ENCODE peak calls at places on chromosomes 12 and 14, in four cellular contexts. One of them, this sample, is unnamed.

GRCh38 chr12:63098851-63099250 is 52.1 kb downstream of the AVPR1A start:
- DNase-seq in IMR-90: no peak
- DNase-seq in keratinocyte: no peak
- DNase-seq in K562: peak; percentile 23
- DNase-seq in this sample: no peak

GRCh38 chr14:98171654-98172053 is 1100.3 kb downstream of the BCL11B start:
- DNase-seq in IMR-90: no peak
- DNase-seq in keratinocyte: no peak
- DNase-seq in K562: no peak
- DNase-seq in this sample: no peak

GRCh38 chr12:106128526-106129430 is 10.0 kb downstream of the NUAK1 start:
- DNase-seq in IMR-90: no peak
- DNase-seq in keratinocyte: no peak
- DNase-seq in K562: no peak
- DNase-seq in this sample: no peak

GRCh38 chr14:35998303-35998702 is 172.2 kb downstream of the BRMS1L start:
- DNase-seq in IMR-90: no peak
- DNase-seq in keratinocyte: no peak
- DNase-seq in K562: no peak
- DNase-seq in this sample: no peak

GRCh38 chr14:62711351-62712023 is 333.8 kb downstream of the KCNH5 start:
- DNase-seq in IMR-90: no peak
- DNase-seq in keratinocyte: no peak
- DNase-seq in K562: no peak
- DNase-seq in this sample: no peak

GRCh38 chr14:104227806-104228205 is 89.4 kb downstream of the KIF26A start:
- DNase-seq in IMR-90: no peak
- DNase-seq in keratinocyte: no peak
- DNase-seq in K562: no peak
- DNase-seq in this sample: no peak

GRCh38 chr14:76705214-76705613 is 56.1 kb upstream of the VASH1 start:
- DNase-seq in IMR-90: no peak
- DNase-seq in keratinocyte: no peak
- DNase-seq in K562: no peak
- DNase-seq in this sample: no peak

GRCh38 chr12:117207675-117208074 is 17.4 kb upstream of the FBXO21 start:
- DNase-seq in IMR-90: no peak
- DNase-seq in keratinocyte: no peak
- DNase-seq in K562: no peak
- DNase-seq in this sample: no peak

GRCh38 chr12:52233462-52234141 is 559 bp downstream of the KRT7 start:
- DNase-seq in IMR-90: no peak
- DNase-seq in keratinocyte: no peak
- DNase-seq in K562: no peak
- DNase-seq in this sample: no peak

GRCh38 chr14:95311752-95312151 is 8.0 kb downstream of the CLMN start:
- DNase-seq in IMR-90: no peak
- DNase-seq in keratinocyte: no peak
- DNase-seq in K562: no peak
- DNase-seq in this sample: peak; percentile 36

GRCh38 chr12:104510145-104510872 is 53.6 kb downstream of the CHST11 start:
- DNase-seq in IMR-90: no peak
- DNase-seq in keratinocyte: no peak
- DNase-seq in K562: peak; percentile 71
- DNase-seq in this sample: peak; percentile 11

GRCh38 chr12:47021298-47021697 is 58.1 kb upstream of the PCED1B start:
- DNase-seq in IMR-90: peak; percentile 95
- DNase-seq in keratinocyte: no peak
- DNase-seq in K562: peak; percentile 37
- DNase-seq in this sample: peak; percentile 91

GRCh38 chr14:104544362-104544761 is 35.2 kb upstream of the C14orf180 start:
- DNase-seq in IMR-90: no peak
- DNase-seq in keratinocyte: no peak
- DNase-seq in K562: no peak
- DNase-seq in this sample: no peak

GRCh38 chr12:65962921-65963883 is 138.9 kb downstream of the HMGA2 start:
- DNase-seq in IMR-90: no peak
- DNase-seq in keratinocyte: no peak
- DNase-seq in K562: peak; percentile 11
- DNase-seq in this sample: peak; percentile 85

GRCh38 chr12:69042970-69043369 is 110.0 kb upstream of the CPM start:
- DNase-seq in IMR-90: no peak
- DNase-seq in keratinocyte: no peak
- DNase-seq in K562: peak; percentile 5
- DNase-seq in this sample: no peak

GRCh38 chr14:36511981-36512584 is 7.9 kb downstream of the NKX2-1 start:
- DNase-seq in IMR-90: no peak
- DNase-seq in keratinocyte: no peak
- DNase-seq in K562: no peak
- DNase-seq in this sample: no peak

GRCh38 chr14:33791971-33792370 is 158.9 kb downstream of the EGLN3 start:
- DNase-seq in IMR-90: no peak
- DNase-seq in keratinocyte: no peak
- DNase-seq in K562: no peak
- DNase-seq in this sample: no peak

GRCh38 chr12:76085159-76085868 is 829 bp upstream of the NAP1L1 start:
- DNase-seq in IMR-90: peak; percentile 77
- DNase-seq in keratinocyte: no peak
- DNase-seq in K562: no peak
- DNase-seq in this sample: peak; percentile 67

GRCh38 chr12:109053382-109054123 is 1.2 kb downstream of the USP30 start:
- DNase-seq in IMR-90: no peak
- DNase-seq in keratinocyte: no peak
- DNase-seq in K562: peak; percentile 29
- DNase-seq in this sample: no peak

GRCh38 chr12:65086236-65086635 is 34.9 kb downstream of the WIF1 start:
- DNase-seq in IMR-90: no peak
- DNase-seq in keratinocyte: no peak
- DNase-seq in K562: no peak
- DNase-seq in this sample: no peak

GRCh38 chr14:91722386-91722785 is 9.5 kb downstream of the CATSPERB start:
- DNase-seq in IMR-90: no peak
- DNase-seq in keratinocyte: no peak
- DNase-seq in K562: no peak
- DNase-seq in this sample: no peak

GRCh38 chr12:109995366-109995702 is 834 bp downstream of the GIT2 start:
- DNase-seq in IMR-90: no peak
- DNase-seq in keratinocyte: no peak
- DNase-seq in K562: no peak
- DNase-seq in this sample: peak; percentile 37

GRCh38 chr12:104263580-104264358 is 39.8 kb upstream of the EID3 start:
- DNase-seq in IMR-90: peak; percentile 67
- DNase-seq in keratinocyte: peak; percentile 85
- DNase-seq in K562: no peak
- DNase-seq in this sample: no peak

GRCh38 chr14:58693048-58693447 is 55.3 kb downstream of the DACT1 start:
- DNase-seq in IMR-90: no peak
- DNase-seq in keratinocyte: no peak
- DNase-seq in K562: no peak
- DNase-seq in this sample: no peak

GRCh38 chr12:57803317-57803893 is 15.1 kb downstream of the AVIL start:
- DNase-seq in IMR-90: peak; percentile 42
- DNase-seq in keratinocyte: no peak
- DNase-seq in K562: peak; percentile 51
- DNase-seq in this sample: peak; percentile 60

GRCh38 chr14:78581222-78581621 is 411.0 kb downstream of the NRXN3 start:
- DNase-seq in IMR-90: no peak
- DNase-seq in keratinocyte: no peak
- DNase-seq in K562: no peak
- DNase-seq in this sample: no peak

GRCh38 chr12:4506870-4507269 is 31.8 kb upstream of the RAD51AP1 start:
- DNase-seq in IMR-90: peak; percentile 84
- DNase-seq in keratinocyte: no peak
- DNase-seq in K562: no peak
- DNase-seq in this sample: no peak

GRCh38 chr14:22769369-22769768 is 2.9 kb downstream of the OXA1L start:
- DNase-seq in IMR-90: no peak
- DNase-seq in keratinocyte: no peak
- DNase-seq in K562: no peak
- DNase-seq in this sample: no peak

GRCh38 chr12:51948066-51948465 is 3.4 kb upstream of the ACVR1B start:
- DNase-seq in IMR-90: no peak
- DNase-seq in keratinocyte: no peak
- DNase-seq in K562: no peak
- DNase-seq in this sample: no peak

GRCh38 chr14:102951034-102951433 is 28.6 kb downstream of the AMN start:
- DNase-seq in IMR-90: no peak
- DNase-seq in keratinocyte: no peak
- DNase-seq in K562: no peak
- DNase-seq in this sample: no peak

GRCh38 chr12:117596968-117597367 is 235.5 kb upstream of the NOS1 start:
- DNase-seq in IMR-90: no peak
- DNase-seq in keratinocyte: no peak
- DNase-seq in K562: no peak
- DNase-seq in this sample: no peak

GRCh38 chr12:77325505-77325904 is 260.1 kb upstream of the E2F7 start:
- DNase-seq in IMR-90: no peak
- DNase-seq in keratinocyte: no peak
- DNase-seq in K562: no peak
- DNase-seq in this sample: no peak

GRCh38 chr12:110555509-110556406 is 27.4 kb downstream of the PPTC7 start:
- DNase-seq in IMR-90: peak; percentile 80
- DNase-seq in keratinocyte: no peak
- DNase-seq in K562: no peak
- DNase-seq in this sample: no peak

GRCh38 chr12:29286081-29286800 is 94.7 kb downstream of the ERGIC2 start:
- DNase-seq in IMR-90: peak; percentile 25
- DNase-seq in keratinocyte: no peak
- DNase-seq in K562: no peak
- DNase-seq in this sample: peak; percentile 32

GRCh38 chr12:95480230-95480629 is 6.3 kb downstream of the METAP2 start:
- DNase-seq in IMR-90: peak; percentile 69
- DNase-seq in keratinocyte: no peak
- DNase-seq in K562: no peak
- DNase-seq in this sample: no peak

GRCh38 chr12:93813972-93814821 is 137.0 kb downstream of the CRADD start:
- DNase-seq in IMR-90: peak; percentile 94
- DNase-seq in keratinocyte: no peak
- DNase-seq in K562: peak; percentile 26
- DNase-seq in this sample: peak; percentile 74

GRCh38 chr12:121404734-121405133 is 4.8 kb downstream of the RNF34 start:
- DNase-seq in IMR-90: no peak
- DNase-seq in keratinocyte: no peak
- DNase-seq in K562: no peak
- DNase-seq in this sample: no peak

GRCh38 chr14:21384494-21384851 is 654 bp upstream of the SUPT16H start:
- DNase-seq in IMR-90: no peak
- DNase-seq in keratinocyte: no peak
- DNase-seq in K562: no peak
- DNase-seq in this sample: no peak
- H3K9me1 ChIP-seq in IMR-90: no peaks in the 10 kb centered on the region
- H3K9me1 ChIP-seq in keratinocyte: no peaks in the 10 kb centered on the region
- H3K9me1 ChIP-seq in K562: no peaks in the 10 kb centered on the region
- H3K9me1 ChIP-seq in this sample: no peaks in the 10 kb centered on the region

GRCh38 chr12:122499991-122500684 is 594 bp downstream of the ZCCHC8 start:
- DNase-seq in IMR-90: peak; percentile 73
- DNase-seq in keratinocyte: no peak
- DNase-seq in K562: peak; percentile 62
- DNase-seq in this sample: peak; percentile 71
- H3K9me1 ChIP-seq in IMR-90: no peaks in the 10 kb centered on the region
- H3K9me1 ChIP-seq in keratinocyte: no peaks in the 10 kb centered on the region
- H3K9me1 ChIP-seq in K562: no peaks in the 10 kb centered on the region
- H3K9me1 ChIP-seq in this sample: no peaks in the 10 kb centered on the region

GRCh38 chr14:32330356-32331226 is 1.5 kb downstream of the AKAP6 start:
- DNase-seq in IMR-90: no peak
- DNase-seq in keratinocyte: no peak
- DNase-seq in K562: no peak
- DNase-seq in this sample: no peak
- H3K9me1 ChIP-seq in IMR-90: no peaks in the 10 kb centered on the region
- H3K9me1 ChIP-seq in keratinocyte: no peaks in the 10 kb centered on the region
- H3K9me1 ChIP-seq in K562: no peaks in the 10 kb centered on the region
- H3K9me1 ChIP-seq in this sample: no peaks in the 10 kb centered on the region

GRCh38 chr12:30631710-30632109 is 64.0 kb downstream of the IPO8 start:
- DNase-seq in IMR-90: no peak
- DNase-seq in keratinocyte: no peak
- DNase-seq in K562: no peak
- DNase-seq in this sample: no peak
- H3K9me1 ChIP-seq in IMR-90: no peaks in the 10 kb centered on the region
- H3K9me1 ChIP-seq in keratinocyte: peaks cover 2% of the 10 kb centered on the region
- H3K9me1 ChIP-seq in K562: no peaks in the 10 kb centered on the region
- H3K9me1 ChIP-seq in this sample: no peaks in the 10 kb centered on the region

GRCh38 chr12:49461221-49461620 is 77.6 kb upstream of the KCNH3 start:
- DNase-seq in IMR-90: no peak
- DNase-seq in keratinocyte: no peak
- DNase-seq in K562: no peak
- DNase-seq in this sample: peak; percentile 51
- H3K9me1 ChIP-seq in IMR-90: no peaks in the 10 kb centered on the region
- H3K9me1 ChIP-seq in keratinocyte: no peaks in the 10 kb centered on the region
- H3K9me1 ChIP-seq in K562: no peaks in the 10 kb centered on the region
- H3K9me1 ChIP-seq in this sample: no peaks in the 10 kb centered on the region

DNA sequence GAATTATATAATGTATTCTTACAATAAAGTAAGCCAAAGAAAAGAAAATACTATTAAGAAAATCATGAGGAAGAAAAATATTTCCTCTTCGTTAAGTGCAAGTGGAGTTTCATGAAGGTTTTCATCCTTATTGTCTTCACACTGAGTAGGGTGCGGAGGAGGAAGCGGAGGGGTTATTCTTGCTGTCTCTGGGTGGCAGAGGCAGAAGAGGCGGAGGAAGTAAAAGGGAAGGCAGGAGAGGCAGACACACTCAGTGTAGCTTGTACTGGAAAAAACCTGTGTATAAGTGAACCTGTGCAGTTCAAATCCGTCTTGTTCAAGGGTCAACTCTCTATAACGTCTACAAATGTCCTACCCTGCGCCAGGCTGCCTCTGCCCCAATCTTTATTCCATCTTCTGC is 22.0 kb upstream of the BCL2L14 start:
- DNase-seq in IMR-90: no peak
- DNase-seq in keratinocyte: no peak
- DNase-seq in K562: no peak
- DNase-seq in this sample: no peak
- H3K9me1 ChIP-seq in IMR-90: no peaks in the 10 kb centered on the region
- H3K9me1 ChIP-seq in keratinocyte: no peaks in the 10 kb centered on the region
- H3K9me1 ChIP-seq in K562: no peaks in the 10 kb centered on the region
- H3K9me1 ChIP-seq in this sample: no peaks in the 10 kb centered on the region

GRCh38 chr12:130200445-130200844 is 38.2 kb downstream of the FZD10 start:
- DNase-seq in IMR-90: no peak
- DNase-seq in keratinocyte: no peak
- DNase-seq in K562: no peak
- DNase-seq in this sample: no peak
- H3K9me1 ChIP-seq in IMR-90: no peaks in the 10 kb centered on the region
- H3K9me1 ChIP-seq in keratinocyte: no peaks in the 10 kb centered on the region
- H3K9me1 ChIP-seq in K562: no peaks in the 10 kb centered on the region
- H3K9me1 ChIP-seq in this sample: no peaks in the 10 kb centered on the region

This sample was measured in endothelial cell of umbilical vein.